ENCODE peak calls at places on chromosomes 7 and 10, in six cellular contexts. V is HepG2, Z is H1, H is GM12878, U is K562, O is GM12892. A is an unnamed sample.

GRCh38 chr7:141295367-141295895 is 221.6 kb downstream of the TMEM178B start:
- DNase-seq in V (no peak), Z (no peak), H (no peak), U (no peak), O (no peak), A (no peak)

GRCh38 chr7:157309990-157310668 is 26.7 kb upstream of the DNAJB6 start:
- DNase-seq in V (peak), Z (peak), H (no peak), U (no peak), O (no peak), A (no peak)

GRCh38 chr7:30157217-30157616 is 22.4 kb downstream of the MTURN start:
- DNase-seq in V (no peak), Z (no peak), H (no peak), U (no peak), O (no peak), A (no peak)

GRCh38 chr7:130880668-130881067 is 146.7 kb upstream of the KLF14 start:
- DNase-seq in V (no peak), Z (peak), H (no peak), U (no peak), O (no peak), A (no peak)

GRCh38 chr10:96122824-96123223 is 7.3 kb upstream of the ZNF518A start:
- DNase-seq in V (no peak), Z (no peak), H (no peak), U (no peak), O (no peak), A (no peak)

GRCh38 chr7:26091933-26092332 is 60.1 kb upstream of the NFE2L3 start:
- DNase-seq in V (no peak), Z (no peak), H (no peak), U (peak), O (no peak), A (no peak)

GRCh38 chr7:122532406-122533269 is 166.3 kb downstream of the RNF133 start:
- DNase-seq in V (peak), Z (no peak), H (no peak), U (peak), O (no peak), A (no peak)

GRCh38 chr10:80104066-80104926 is 25.8 kb downstream of the TMEM254 start:
- DNase-seq in V (peak), Z (no peak), H (no peak), U (peak), O (peak), A (peak)

GRCh38 chr10:44390585-44391072 is 5.7 kb upstream of the CXCL12 start:
- DNase-seq in V (peak), Z (no peak), H (no peak), U (no peak), O (no peak), A (no peak)

GRCh38 chr10:20885678-20886077 is 11.4 kb downstream of the NEBL start:
- DNase-seq in V (no peak), Z (no peak), H (no peak), U (no peak), O (no peak), A (no peak)

GRCh38 chr10:23976285-23976684 is 232.7 kb upstream of the KIAA1217 start:
- DNase-seq in V (no peak), Z (no peak), H (no peak), U (no peak), O (no peak), A (no peak)

GRCh38 chr7:152513861-152514770 is 78.3 kb upstream of the KMT2C start:
- DNase-seq in V (no peak), Z (no peak), H (no peak), U (no peak), O (no peak), A (no peak)

GRCh38 chr10:131271195-131271880 is 40.2 kb downstream of the TCERG1L start:
- DNase-seq in V (no peak), Z (no peak), H (no peak), U (no peak), O (no peak), A (no peak)

GRCh38 chr7:4973728-4974198 is 14.8 kb upstream of the MMD2 start:
- DNase-seq in V (peak), Z (peak), H (peak), U (peak), O (peak), A (peak)
- TF ChIP-seq POLR2A in V (peak), Z (peak), H (peak), U (peak), O (peak), A (peak)

GRCh38 chr10:132711618-132712051 is 74.3 kb downstream of the NKX6-2 start:
- DNase-seq in V (no peak), Z (no peak), H (no peak), U (no peak), O (no peak), A (no peak)
- TF ChIP-seq TAF1 in V (no peak), Z (no peak), H (no peak), U (no peak), O (no peak), A (no peak)

DNA sequence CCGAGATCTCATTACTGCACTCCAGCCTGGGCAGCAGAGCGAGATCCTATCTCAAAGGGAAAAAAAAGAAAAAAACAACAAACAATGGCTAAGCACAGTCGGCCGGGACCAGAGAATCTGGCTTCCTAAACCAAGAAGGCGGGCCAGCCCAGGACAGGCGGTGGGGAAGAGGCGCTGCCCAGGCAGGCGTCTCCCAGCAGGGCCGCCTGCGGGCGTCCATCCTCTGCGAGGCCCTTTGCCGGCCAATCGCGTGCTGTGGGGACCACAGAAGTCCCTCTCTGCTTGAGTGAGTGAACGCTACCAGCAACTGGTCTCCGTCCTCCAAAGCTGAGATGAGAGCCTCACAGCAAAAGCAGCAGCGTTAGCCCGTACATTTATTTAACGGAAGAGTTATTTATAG is 14.7 kb upstream of the BMS1 start:
- DNase-seq in V (no peak), Z (no peak), H (no peak), U (no peak), O (no peak), A (no peak)
- TF ChIP-seq POLR2A in V (no peak), Z (no peak), H (no peak), U (no peak), O (no peak), A (no peak)

GRCh38 chr10:28587970-28588290 is 55.0 kb downstream of the WAC start:
- DNase-seq in V (no peak), Z (no peak), H (no peak), U (peak), O (no peak), A (no peak)
- TF ChIP-seq TAF1 in V (no peak), Z (no peak), H (no peak), U (no peak), O (no peak), A (no peak)

GRCh38 chr10:62815373-62816111 is 624 bp downstream of the EGR2 start:
- DNase-seq in V (no peak), Z (peak), H (no peak), U (no peak), O (no peak), A (no peak)

GRCh38 chr10:62817763-62818425 is 1.7 kb upstream of the EGR2 start:
- DNase-seq in V (peak), Z (no peak), H (no peak), U (peak), O (peak), A (peak)

GRCh38 chr10:62814901-62815372 is 1.2 kb downstream of the EGR2 start:
- DNase-seq in V (no peak), Z (peak), H (no peak), U (no peak), O (no peak), A (no peak)

GRCh38 chr10:62817120-62817762 is 1.1 kb upstream of the EGR2 start:
- DNase-seq in V (no peak), Z (peak), H (no peak), U (peak), O (peak), A (peak)

GRCh38 chr10:62816179-62817119 is at the start of gene EGR2:
- DNase-seq in V (peak), Z (peak), H (peak), U (peak), O (peak), A (peak)
- TF ChIP-seq POLR2A in V (no peak), Z (peak), H (peak), U (peak), O (peak), A (peak)

GRCh38 chr10:19638873-19639233 is 177.4 kb upstream of the PLXDC2 start:
- DNase-seq in V (no peak), Z (no peak), H (no peak), U (no peak), O (no peak), A (no peak)
- TF ChIP-seq TAF1 in V (no peak), Z (no peak), H (no peak), U (no peak), O (no peak), A (no peak)

A was measured in GM12891.